ENCODE peak calls at places on chromosomes 1 and 21, in five cellular contexts. J is CD8-positive, alpha-beta T cell; Z is GM23338; C is fibroblast of pulmonary artery; Q is left ventricle myocardium inferior. Y is an unnamed sample.

GRCh38 chr1:151968058-151968457 is 25.6 kb downstream of the S100A10 start:
- DNase-seq in Z (peak), J (no peak), C (peak), Q (no peak), Y (peak)

GRCh38 chr1:34970829-34971228 is 14.3 kb downstream of the TMEM35B start:
- DNase-seq in Z (peak), Q (no peak), J (no peak), C (no peak), Y (no peak)

GRCh38 chr1:234628099-234628498 is 18.1 kb upstream of the IRF2BP2 start:
- DNase-seq in J (no peak), C (peak), Z (no peak), Q (no peak), Y (peak)

GRCh38 chr1:198416276-198416675 is 124.2 kb downstream of the ATP6V1G3 start:
- DNase-seq in Z (no peak), J (no peak), Q (no peak), C (peak), Y (no peak)

GRCh38 chr1:207820568-207821463 is 69.0 kb downstream of the CD46 start:
- DNase-seq in J (no peak), Z (no peak), C (no peak), Q (no peak), Y (no peak)

GRCh38 chr1:115478933-115479551 is 141.0 kb upstream of the NGF start:
- DNase-seq in C (no peak), Z (peak), J (no peak), Q (no peak), Y (peak)

GRCh38 chr1:6776895-6777294 is 8.4 kb upstream of the CAMTA1 start:
- DNase-seq in C (no peak), J (no peak), Q (no peak), Z (no peak), Y (no peak)

GRCh38 chr1:101769520-101769919 is 227.2 kb downstream of the OLFM3 start:
- DNase-seq in C (peak), J (no peak), Z (peak), Q (no peak), Y (peak)

GRCh38 chr1:47487826-47488450 is 50.1 kb downstream of the FOXD2 start:
- DNase-seq in Q (no peak), J (no peak), C (no peak), Z (no peak), Y (peak)

GRCh38 chr1:210132582-210132981 is 100.0 kb upstream of the SERTAD4 start:
- DNase-seq in Q (no peak), J (no peak), Z (peak), C (peak), Y (peak)

GRCh38 chr1:35611655-35612054 is 29.7 kb downstream of the PSMB2 start:
- DNase-seq in C (no peak), J (no peak), Q (no peak), Z (no peak), Y (no peak)

GRCh38 chr1:201357211-201357610 is 20.3 kb downstream of the TNNT2 start:
- DNase-seq in C (no peak), Q (peak), Z (no peak), J (no peak), Y (no peak)

GRCh38 chr1:187153047-187153446 is 324.3 kb downstream of the PLA2G4A start:
- DNase-seq in J (no peak), Z (no peak), C (no peak), Q (no peak), Y (no peak)

GRCh38 chr21:37914211-37914900 is 1.9 kb downstream of the KCNJ6 start:
- DNase-seq in Z (peak), J (no peak), Q (no peak), C (peak), Y (no peak)

GRCh38 chr1:152752225-152752624 is 5.6 kb upstream of the KPRP start:
- DNase-seq in J (no peak), Q (no peak), Z (no peak), C (peak), Y (peak)

GRCh38 chr1:228691926-228692325 is 43.4 kb upstream of the RHOU start:
- DNase-seq in Z (peak), Q (no peak), C (peak), J (no peak), Y (peak)
- TF ChIP-seq CTCF in Z (peak), Q (peak), C (peak), J (peak), Y (peak)

GRCh38 chr1:156624814-156625435 is 5.7 kb downstream of the HAPLN2 start:
- DNase-seq in J (no peak), C (no peak), Q (no peak), Z (peak), Y (no peak)

GRCh38 chr1:156626079-156626438 is 6.8 kb downstream of the HAPLN2 start:
- DNase-seq in Z (no peak), Q (no peak), J (no peak), C (no peak), Y (no peak)

GRCh38 chr1:156627313-156627880 is 8.2 kb downstream of the HAPLN2 start:
- DNase-seq in Q (no peak), Z (peak), J (no peak), C (peak), Y (peak)

GRCh38 chr1:156623946-156624813 is 5.0 kb downstream of the HAPLN2 start:
- DNase-seq in J (no peak), Q (peak), Z (peak), C (peak), Y (no peak)

GRCh38 chr1:156625436-156626078 is 6.3 kb downstream of the HAPLN2 start:
- DNase-seq in Q (peak), J (peak), C (peak), Z (peak), Y (peak)
- H3K4me3 ChIP-seq in Q (peak), J (peak), C (no peak), Z (peak), Y (no peak)

GRCh38 chr1:94795321-94795899 is 24.7 kb upstream of the SLC44A3 start:
- DNase-seq in Z (no peak), Q (no peak), J (no peak), C (no peak), Y (no peak)

GRCh38 chr1:94790670-94791069 is 29.5 kb upstream of the SLC44A3 start:
- DNase-seq in Q (no peak), Z (no peak), J (no peak), C (no peak), Y (no peak)

GRCh38 chr1:94792876-94793605 is 27.1 kb upstream of the SLC44A3 start:
- DNase-seq in J (no peak), C (peak), Q (no peak), Z (no peak), Y (no peak)

GRCh38 chr1:94790246-94790645 is 29.9 kb upstream of the SLC44A3 start:
- DNase-seq in C (peak), J (no peak), Q (no peak), Z (no peak), Y (peak)

GRCh38 chr1:94792473-94792875 is 27.7 kb upstream of the SLC44A3 start:
- DNase-seq in Z (no peak), J (no peak), C (peak), Q (no peak), Y (peak)
- TF ChIP-seq CTCF in Z (no peak), J (no peak), C (peak), Q (peak), Y (peak)

GRCh38 chr1:175887521-175887920 is 144.1 kb upstream of the TNR start:
- DNase-seq in C (no peak), Z (peak), J (no peak), Q (no peak), Y (no peak)

GRCh38 chr1:175889044-175889443 is 145.6 kb upstream of the TNR start:
- DNase-seq in J (no peak), Q (no peak), Z (no peak), C (no peak), Y (no peak)

GRCh38 chr1:175889848-175890247 is 146.5 kb upstream of the TNR start:
- DNase-seq in Z (no peak), Q (no peak), J (no peak), C (no peak), Y (no peak)

GRCh38 chr1:175885247-175885646 is 141.9 kb upstream of the TNR start:
- DNase-seq in C (peak), Z (no peak), Q (no peak), J (no peak), Y (no peak)

GRCh38 chr1:175887981-175888428 is 144.6 kb upstream of the TNR start:
- DNase-seq in Q (peak), Z (peak), J (no peak), C (peak), Y (peak)
- H3K4me3 ChIP-seq in Q (no peak), Z (peak), J (no peak), C (no peak), Y (no peak)

GRCh38 chr1:55823521-55824296 is 608.5 kb upstream of the USP24 start:
- DNase-seq in C (peak), J (no peak), Z (no peak), Q (no peak), Y (no peak)
- TF ChIP-seq CTCF in C (no peak), J (no peak), Z (no peak), Q (no peak), Y (no peak)

Y was measured in bronchial epithelial cell.